ENCODE peak calls at places on chromosomes 2 and 18, in ten cellular contexts. One of them, this sample, is unnamed.

GRCh38 chr2:234528410-234529150 is 31.7 kb upstream of the ARL4C start:
- DNase-seq in RWPE2: no peak
- DNase-seq in choroid plexus epithelial cell: no peak
- DNase-seq in stimulated activated CD4-positive, alpha-beta T cell treated with anti-CD3 and anti-CD28 coated beads, TNF-alpha, amount 100 ng/mL, for 24 hours: no peak
- DNase-seq in fibroblast of pulmonary artery: no peak
- DNase-seq in ovary: no peak
- DNase-seq in IMR-90: no peak
- DNase-seq in kidney tubule cell: no peak
- DNase-seq in Caco-2: no peak
- DNase-seq in CD4-positive, CD25-positive, alpha-beta regulatory T cell: no peak
- DNase-seq in this sample: no peak

GRCh38 chr2:216672466-216672865 is 22.9 kb downstream of the IGFBP5 start:
- DNase-seq in stimulated activated CD4-positive, alpha-beta T cell treated with anti-CD3 and anti-CD28 coated beads, TNF-alpha, amount 100 ng/mL, for 24 hours: no peak
- DNase-seq in IMR-90: no peak
- DNase-seq in Caco-2: no peak
- DNase-seq in choroid plexus epithelial cell: no peak
- DNase-seq in RWPE2: no peak
- DNase-seq in kidney tubule cell: no peak
- DNase-seq in CD4-positive, CD25-positive, alpha-beta regulatory T cell: no peak
- DNase-seq in fibroblast of pulmonary artery: no peak
- DNase-seq in ovary: no peak
- DNase-seq in this sample: no peak

GRCh38 chr2:124426630-124427029 is 401.5 kb downstream of the CNTNAP5 start:
- DNase-seq in ovary: no peak
- DNase-seq in stimulated activated CD4-positive, alpha-beta T cell treated with anti-CD3 and anti-CD28 coated beads, TNF-alpha, amount 100 ng/mL, for 24 hours: no peak
- DNase-seq in Caco-2: no peak
- DNase-seq in choroid plexus epithelial cell: no peak
- DNase-seq in RWPE2: no peak
- DNase-seq in CD4-positive, CD25-positive, alpha-beta regulatory T cell: no peak
- DNase-seq in IMR-90: no peak
- DNase-seq in fibroblast of pulmonary artery: no peak
- DNase-seq in kidney tubule cell: no peak
- DNase-seq in this sample: no peak

GRCh38 chr2:15943914-15944313 is 3.6 kb downstream of the MYCN start:
- DNase-seq in Caco-2: no peak
- DNase-seq in CD4-positive, CD25-positive, alpha-beta regulatory T cell: peak
- DNase-seq in choroid plexus epithelial cell: peak
- DNase-seq in kidney tubule cell: peak
- DNase-seq in fibroblast of pulmonary artery: peak
- DNase-seq in stimulated activated CD4-positive, alpha-beta T cell treated with anti-CD3 and anti-CD28 coated beads, TNF-alpha, amount 100 ng/mL, for 24 hours: no peak
- DNase-seq in IMR-90: no peak
- DNase-seq in ovary: peak
- DNase-seq in RWPE2: no peak
- DNase-seq in this sample: no peak

GRCh38 chr18:9422816-9423519 is 52.3 kb upstream of the RALBP1 start:
- DNase-seq in choroid plexus epithelial cell: no peak
- DNase-seq in CD4-positive, CD25-positive, alpha-beta regulatory T cell: no peak
- DNase-seq in fibroblast of pulmonary artery: no peak
- DNase-seq in RWPE2: peak
- DNase-seq in kidney tubule cell: peak
- DNase-seq in IMR-90: no peak
- DNase-seq in stimulated activated CD4-positive, alpha-beta T cell treated with anti-CD3 and anti-CD28 coated beads, TNF-alpha, amount 100 ng/mL, for 24 hours: no peak
- DNase-seq in Caco-2: no peak
- DNase-seq in ovary: no peak
- DNase-seq in this sample: no peak

GRCh38 chr18:74373428-74373827 is 57.8 kb downstream of the C18orf63 start:
- DNase-seq in RWPE2: no peak
- DNase-seq in ovary: no peak
- DNase-seq in kidney tubule cell: no peak
- DNase-seq in stimulated activated CD4-positive, alpha-beta T cell treated with anti-CD3 and anti-CD28 coated beads, TNF-alpha, amount 100 ng/mL, for 24 hours: no peak
- DNase-seq in fibroblast of pulmonary artery: no peak
- DNase-seq in CD4-positive, CD25-positive, alpha-beta regulatory T cell: peak
- DNase-seq in choroid plexus epithelial cell: no peak
- DNase-seq in IMR-90: no peak
- DNase-seq in Caco-2: no peak
- DNase-seq in this sample: no peak

GRCh38 chr2:240990266-240990529 is 8.2 kb upstream of the SNED1 start:
- DNase-seq in fibroblast of pulmonary artery: no peak
- DNase-seq in ovary: no peak
- DNase-seq in choroid plexus epithelial cell: no peak
- DNase-seq in kidney tubule cell: no peak
- DNase-seq in stimulated activated CD4-positive, alpha-beta T cell treated with anti-CD3 and anti-CD28 coated beads, TNF-alpha, amount 100 ng/mL, for 24 hours: no peak
- DNase-seq in RWPE2: no peak
- DNase-seq in IMR-90: no peak
- DNase-seq in CD4-positive, CD25-positive, alpha-beta regulatory T cell: no peak
- DNase-seq in Caco-2: no peak
- DNase-seq in this sample: no peak

GRCh38 chr2:110101911-110102774 is 13.5 kb downstream of the MALL start:
- DNase-seq in fibroblast of pulmonary artery: no peak
- DNase-seq in RWPE2: no peak
- DNase-seq in IMR-90: peak
- DNase-seq in ovary: no peak
- DNase-seq in stimulated activated CD4-positive, alpha-beta T cell treated with anti-CD3 and anti-CD28 coated beads, TNF-alpha, amount 100 ng/mL, for 24 hours: no peak
- DNase-seq in Caco-2: no peak
- DNase-seq in kidney tubule cell: peak
- DNase-seq in CD4-positive, CD25-positive, alpha-beta regulatory T cell: no peak
- DNase-seq in choroid plexus epithelial cell: peak
- DNase-seq in this sample: peak

GRCh38 chr2:60234274-60234976 is 319.0 kb downstream of the BCL11A start:
- DNase-seq in fibroblast of pulmonary artery: no peak
- DNase-seq in stimulated activated CD4-positive, alpha-beta T cell treated with anti-CD3 and anti-CD28 coated beads, TNF-alpha, amount 100 ng/mL, for 24 hours: no peak
- DNase-seq in ovary: no peak
- DNase-seq in IMR-90: no peak
- DNase-seq in choroid plexus epithelial cell: no peak
- DNase-seq in RWPE2: no peak
- DNase-seq in CD4-positive, CD25-positive, alpha-beta regulatory T cell: no peak
- DNase-seq in Caco-2: no peak
- DNase-seq in kidney tubule cell: no peak
- DNase-seq in this sample: no peak

GRCh38 chr2:45380131-45380836 is 230.8 kb downstream of the SRBD1 start:
- DNase-seq in kidney tubule cell: peak
- DNase-seq in IMR-90: peak
- DNase-seq in CD4-positive, CD25-positive, alpha-beta regulatory T cell: no peak
- DNase-seq in fibroblast of pulmonary artery: peak
- DNase-seq in ovary: no peak
- DNase-seq in choroid plexus epithelial cell: no peak
- DNase-seq in Caco-2: no peak
- DNase-seq in RWPE2: no peak
- DNase-seq in stimulated activated CD4-positive, alpha-beta T cell treated with anti-CD3 and anti-CD28 coated beads, TNF-alpha, amount 100 ng/mL, for 24 hours: no peak
- DNase-seq in this sample: peak

GRCh38 chr2:144201126-144201525 is 318.8 kb downstream of the ZEB2 start:
- DNase-seq in Caco-2: no peak
- DNase-seq in CD4-positive, CD25-positive, alpha-beta regulatory T cell: no peak
- DNase-seq in kidney tubule cell: no peak
- DNase-seq in IMR-90: no peak
- DNase-seq in stimulated activated CD4-positive, alpha-beta T cell treated with anti-CD3 and anti-CD28 coated beads, TNF-alpha, amount 100 ng/mL, for 24 hours: no peak
- DNase-seq in fibroblast of pulmonary artery: no peak
- DNase-seq in RWPE2: no peak
- DNase-seq in choroid plexus epithelial cell: no peak
- DNase-seq in ovary: no peak
- DNase-seq in this sample: no peak

GRCh38 chr2:183037660-183038340 is 457 bp downstream of the NCKAP1 start:
- DNase-seq in IMR-90: no peak
- DNase-seq in stimulated activated CD4-positive, alpha-beta T cell treated with anti-CD3 and anti-CD28 coated beads, TNF-alpha, amount 100 ng/mL, for 24 hours: peak
- DNase-seq in RWPE2: peak
- DNase-seq in ovary: peak
- DNase-seq in kidney tubule cell: no peak
- DNase-seq in choroid plexus epithelial cell: no peak
- DNase-seq in Caco-2: peak
- DNase-seq in fibroblast of pulmonary artery: no peak
- DNase-seq in CD4-positive, CD25-positive, alpha-beta regulatory T cell: peak
- DNase-seq in this sample: no peak

GRCh38 chr2:4675295-4675694 is 971.9 kb downstream of the DCDC2C start:
- DNase-seq in Caco-2: no peak
- DNase-seq in IMR-90: no peak
- DNase-seq in stimulated activated CD4-positive, alpha-beta T cell treated with anti-CD3 and anti-CD28 coated beads, TNF-alpha, amount 100 ng/mL, for 24 hours: no peak
- DNase-seq in ovary: no peak
- DNase-seq in choroid plexus epithelial cell: no peak
- DNase-seq in kidney tubule cell: no peak
- DNase-seq in CD4-positive, CD25-positive, alpha-beta regulatory T cell: no peak
- DNase-seq in fibroblast of pulmonary artery: no peak
- DNase-seq in RWPE2: no peak
- DNase-seq in this sample: no peak

GRCh38 chr2:36356199-36356989 is 816 bp downstream of the CRIM1 start:
- DNase-seq in CD4-positive, CD25-positive, alpha-beta regulatory T cell: peak
- DNase-seq in kidney tubule cell: peak
- DNase-seq in Caco-2: no peak
- DNase-seq in RWPE2: peak
- DNase-seq in ovary: peak
- DNase-seq in IMR-90: peak
- DNase-seq in choroid plexus epithelial cell: peak
- DNase-seq in stimulated activated CD4-positive, alpha-beta T cell treated with anti-CD3 and anti-CD28 coated beads, TNF-alpha, amount 100 ng/mL, for 24 hours: no peak
- DNase-seq in fibroblast of pulmonary artery: no peak
- DNase-seq in this sample: no peak

GRCh38 chr2:99140056-99140859 is 1.2 kb upstream of the C2orf15 start:
- DNase-seq in kidney tubule cell: peak
- DNase-seq in Caco-2: no peak
- DNase-seq in RWPE2: no peak
- DNase-seq in ovary: no peak
- DNase-seq in CD4-positive, CD25-positive, alpha-beta regulatory T cell: no peak
- DNase-seq in stimulated activated CD4-positive, alpha-beta T cell treated with anti-CD3 and anti-CD28 coated beads, TNF-alpha, amount 100 ng/mL, for 24 hours: no peak
- DNase-seq in fibroblast of pulmonary artery: peak
- DNase-seq in IMR-90: peak
- DNase-seq in choroid plexus epithelial cell: peak
- DNase-seq in this sample: peak

GRCh38 chr2:150802648-150803047 is 315.2 kb upstream of the RND3 start:
- DNase-seq in ovary: no peak
- DNase-seq in choroid plexus epithelial cell: no peak
- DNase-seq in kidney tubule cell: no peak
- DNase-seq in stimulated activated CD4-positive, alpha-beta T cell treated with anti-CD3 and anti-CD28 coated beads, TNF-alpha, amount 100 ng/mL, for 24 hours: no peak
- DNase-seq in CD4-positive, CD25-positive, alpha-beta regulatory T cell: no peak
- DNase-seq in Caco-2: no peak
- DNase-seq in IMR-90: peak
- DNase-seq in RWPE2: no peak
- DNase-seq in fibroblast of pulmonary artery: no peak
- DNase-seq in this sample: no peak